ENCODE peak calls at places on chromosome X, in six cellular contexts. One of them, this sample, is unnamed.

GRCh38 chrX:50448565-50448964 is 22.1 kb downstream of the DGKK start:
- DNase-seq in left ventricle myocardium inferior: no peak
- DNase-seq in D341Med: no peak
- DNase-seq in M059J: peak; percentile 31
- DNase-seq in retinal pigment epithelial cell: no peak
- DNase-seq in kidney glomerular epithelial cell: peak; percentile 8
- DNase-seq in this sample: peak; percentile 40

GRCh38 chrX:120459313-120459712 is 9.8 kb downstream of the LAMP2 start:
- DNase-seq in left ventricle myocardium inferior: no peak
- DNase-seq in D341Med: no peak
- DNase-seq in M059J: no peak
- DNase-seq in retinal pigment epithelial cell: no peak
- DNase-seq in kidney glomerular epithelial cell: no peak
- DNase-seq in this sample: no peak

GRCh38 chrX:31487946-31488345 is 416.1 kb upstream of the FTHL17 start:
- DNase-seq in left ventricle myocardium inferior: no peak
- DNase-seq in D341Med: no peak
- DNase-seq in M059J: no peak
- DNase-seq in retinal pigment epithelial cell: no peak
- DNase-seq in kidney glomerular epithelial cell: no peak
- DNase-seq in this sample: no peak

GRCh38 chrX:131633285-131633917 is 89.5 kb downstream of the OR13H1 start:
- DNase-seq in left ventricle myocardium inferior: peak; percentile 13
- DNase-seq in D341Med: peak; percentile 59
- DNase-seq in M059J: peak; percentile 74
- DNase-seq in retinal pigment epithelial cell: no peak
- DNase-seq in kidney glomerular epithelial cell: peak; percentile 25
- DNase-seq in this sample: peak; percentile 8

GRCh38 chrX:22392176-22392814 is 119.6 kb downstream of the CBLL2 start:
- DNase-seq in left ventricle myocardium inferior: no peak
- DNase-seq in D341Med: no peak
- DNase-seq in M059J: no peak
- DNase-seq in retinal pigment epithelial cell: no peak
- DNase-seq in kidney glomerular epithelial cell: no peak
- DNase-seq in this sample: no peak

GRCh38 chrX:13693341-13693871 is 4.5 kb downstream of the RAB9A start:
- DNase-seq in left ventricle myocardium inferior: no peak
- DNase-seq in D341Med: no peak
- DNase-seq in M059J: no peak
- DNase-seq in retinal pigment epithelial cell: no peak
- DNase-seq in kidney glomerular epithelial cell: peak; percentile 48
- DNase-seq in this sample: peak; percentile 76

GRCh38 chrX:44456685-44457084 is 86.0 kb downstream of the FUNDC1 start:
- DNase-seq in left ventricle myocardium inferior: no peak
- DNase-seq in D341Med: no peak
- DNase-seq in M059J: peak; percentile 54
- DNase-seq in retinal pigment epithelial cell: no peak
- DNase-seq in kidney glomerular epithelial cell: no peak
- DNase-seq in this sample: no peak

GRCh38 chrX:155544886-155545285 is 67.9 kb downstream of the TMLHE start:
- DNase-seq in left ventricle myocardium inferior: no peak
- DNase-seq in D341Med: no peak
- DNase-seq in M059J: no peak
- DNase-seq in retinal pigment epithelial cell: no peak
- DNase-seq in kidney glomerular epithelial cell: no peak
- DNase-seq in this sample: no peak

GRCh38 chrX:149043401-149043800 is 461.7 kb downstream of the IDS start:
- DNase-seq in left ventricle myocardium inferior: no peak
- DNase-seq in D341Med: no peak
- DNase-seq in M059J: no peak
- DNase-seq in retinal pigment epithelial cell: no peak
- DNase-seq in kidney glomerular epithelial cell: no peak
- DNase-seq in this sample: no peak

GRCh38 chrX:100649550-100650356 is 5.8 kb downstream of the SRPX2 start:
- DNase-seq in left ventricle myocardium inferior: peak; percentile 60
- DNase-seq in D341Med: peak; percentile 27
- DNase-seq in M059J: peak; percentile 77
- DNase-seq in retinal pigment epithelial cell: no peak
- DNase-seq in kidney glomerular epithelial cell: no peak
- DNase-seq in this sample: no peak

GRCh38 chrX:131841496-131842410 is 181.3 kb upstream of the STK26 start:
- DNase-seq in left ventricle myocardium inferior: no peak
- DNase-seq in D341Med: peak; percentile 72
- DNase-seq in M059J: peak; percentile 81
- DNase-seq in retinal pigment epithelial cell: no peak
- DNase-seq in kidney glomerular epithelial cell: no peak
- DNase-seq in this sample: peak; percentile 44

GRCh38 chrX:140432328-140433025 is 72.4 kb downstream of the SOX3 start:
- DNase-seq in left ventricle myocardium inferior: peak; percentile 30
- DNase-seq in D341Med: no peak
- DNase-seq in M059J: peak; percentile 48
- DNase-seq in retinal pigment epithelial cell: no peak
- DNase-seq in kidney glomerular epithelial cell: no peak
- DNase-seq in this sample: no peak

GRCh38 chrX:41145920-41146608 is 60.8 kb downstream of the USP9X start:
- DNase-seq in left ventricle myocardium inferior: no peak
- DNase-seq in D341Med: no peak
- DNase-seq in M059J: peak; percentile 86
- DNase-seq in retinal pigment epithelial cell: peak; percentile 48
- DNase-seq in kidney glomerular epithelial cell: peak; percentile 2
- DNase-seq in this sample: no peak

GRCh38 chrX:107825698-107826285 is at the start of gene MID2:
- DNase-seq in left ventricle myocardium inferior: peak; percentile 24
- DNase-seq in D341Med: peak; percentile 22
- DNase-seq in M059J: peak; percentile 74
- DNase-seq in retinal pigment epithelial cell: no peak
- DNase-seq in kidney glomerular epithelial cell: no peak
- DNase-seq in this sample: peak; percentile 59